ENCODE peak calls at places on chromosomes 13 and 19, in nine cellular contexts. One of them, this sample, is unnamed.

GRCh38 chr13:43363156-43363918 is 340.0 kb downstream of the DNAJC15 start:
- DNase-seq in bronchial epithelial cell: no peak
- DNase-seq in CD8-positive, alpha-beta T cell: no peak
- DNase-seq in keratinocyte: no peak
- DNase-seq in right lobe of liver: no peak
- DNase-seq in AG09309: peak
- DNase-seq in lower leg skin: no peak
- DNase-seq in AG04449: no peak
- DNase-seq in WTC11: no peak
- DNase-seq in this sample: no peak

GRCh38 chr13:37618554-37618953 is 20.0 kb upstream of the POSTN start:
- DNase-seq in bronchial epithelial cell: peak
- DNase-seq in AG04449: peak
- DNase-seq in CD8-positive, alpha-beta T cell: no peak
- DNase-seq in WTC11: no peak
- DNase-seq in keratinocyte: no peak
- DNase-seq in AG09309: peak
- DNase-seq in right lobe of liver: no peak
- DNase-seq in lower leg skin: no peak
- DNase-seq in this sample: no peak

GRCh38 chr13:85255978-85256377 is 543.2 kb downstream of the SLITRK6 start:
- DNase-seq in WTC11: no peak
- DNase-seq in CD8-positive, alpha-beta T cell: no peak
- DNase-seq in bronchial epithelial cell: no peak
- DNase-seq in right lobe of liver: no peak
- DNase-seq in AG04449: no peak
- DNase-seq in keratinocyte: no peak
- DNase-seq in AG09309: no peak
- DNase-seq in lower leg skin: no peak
- DNase-seq in this sample: no peak

GRCh38 chr19:34360354-34360909 is 4.6 kb upstream of the GPI start:
- DNase-seq in CD8-positive, alpha-beta T cell: no peak
- DNase-seq in AG09309: no peak
- DNase-seq in bronchial epithelial cell: no peak
- DNase-seq in keratinocyte: no peak
- DNase-seq in AG04449: no peak
- DNase-seq in WTC11: no peak
- DNase-seq in lower leg skin: no peak
- DNase-seq in right lobe of liver: no peak
- DNase-seq in this sample: no peak

GRCh38 chr13:75368167-75368566 is 113.8 kb downstream of the TBC1D4 start:
- DNase-seq in AG09309: peak
- DNase-seq in CD8-positive, alpha-beta T cell: no peak
- DNase-seq in AG04449: peak
- DNase-seq in keratinocyte: no peak
- DNase-seq in bronchial epithelial cell: peak
- DNase-seq in lower leg skin: no peak
- DNase-seq in right lobe of liver: no peak
- DNase-seq in WTC11: no peak
- DNase-seq in this sample: peak

GRCh38 chr19:55179570-55180484 is at the start of gene SYT5:
- DNase-seq in right lobe of liver: no peak
- DNase-seq in AG04449: no peak
- DNase-seq in CD8-positive, alpha-beta T cell: peak
- DNase-seq in WTC11: peak
- DNase-seq in lower leg skin: no peak
- DNase-seq in bronchial epithelial cell: no peak
- DNase-seq in AG09309: no peak
- DNase-seq in keratinocyte: no peak
- DNase-seq in this sample: no peak

GRCh38 chr13:113947321-113948033 is 26.4 kb downstream of the C13orf46 start:
- DNase-seq in bronchial epithelial cell: peak
- DNase-seq in right lobe of liver: no peak
- DNase-seq in WTC11: peak
- DNase-seq in AG04449: no peak
- DNase-seq in AG09309: no peak
- DNase-seq in CD8-positive, alpha-beta T cell: no peak
- DNase-seq in keratinocyte: no peak
- DNase-seq in lower leg skin: peak
- DNase-seq in this sample: no peak

GRCh38 chr19:35846038-35846668 is 6.2 kb downstream of the NPHS1 start:
- DNase-seq in AG09309: no peak
- DNase-seq in right lobe of liver: no peak
- DNase-seq in keratinocyte: no peak
- DNase-seq in WTC11: peak
- DNase-seq in bronchial epithelial cell: peak
- DNase-seq in lower leg skin: no peak
- DNase-seq in CD8-positive, alpha-beta T cell: no peak
- DNase-seq in AG04449: no peak
- DNase-seq in this sample: no peak

GRCh38 chr13:19606152-19606551 is 27.3 kb upstream of the MPHOSPH8 start:
- DNase-seq in bronchial epithelial cell: peak
- DNase-seq in keratinocyte: peak
- DNase-seq in right lobe of liver: no peak
- DNase-seq in AG09309: no peak
- DNase-seq in CD8-positive, alpha-beta T cell: no peak
- DNase-seq in WTC11: no peak
- DNase-seq in AG04449: no peak
- DNase-seq in lower leg skin: no peak
- DNase-seq in this sample: no peak

GRCh38 chr13:50999641-51000040 is 90.0 kb downstream of the RNASEH2B start:
- DNase-seq in right lobe of liver: no peak
- DNase-seq in CD8-positive, alpha-beta T cell: no peak
- DNase-seq in bronchial epithelial cell: no peak
- DNase-seq in AG04449: no peak
- DNase-seq in WTC11: no peak
- DNase-seq in keratinocyte: no peak
- DNase-seq in AG09309: no peak
- DNase-seq in lower leg skin: no peak
- DNase-seq in this sample: no peak

GRCh38 chr13:102869948-102870676 is 24.3 kb downstream of the ERCC5 start:
- DNase-seq in AG09309: no peak
- DNase-seq in WTC11: no peak
- DNase-seq in AG04449: no peak
- DNase-seq in keratinocyte: no peak
- DNase-seq in CD8-positive, alpha-beta T cell: no peak
- DNase-seq in right lobe of liver: no peak
- DNase-seq in lower leg skin: no peak
- DNase-seq in bronchial epithelial cell: no peak
- DNase-seq in this sample: no peak

GRCh38 chr13:109976206-109976997 is 190.0 kb upstream of the IRS2 start:
- DNase-seq in CD8-positive, alpha-beta T cell: no peak
- DNase-seq in bronchial epithelial cell: no peak
- DNase-seq in WTC11: no peak
- DNase-seq in lower leg skin: no peak
- DNase-seq in right lobe of liver: no peak
- DNase-seq in AG04449: no peak
- DNase-seq in AG09309: no peak
- DNase-seq in keratinocyte: no peak
- DNase-seq in this sample: no peak

GRCh38 chr19:1790054-1790762 is 21.9 kb downstream of the ATP8B3 start:
- DNase-seq in AG09309: no peak
- DNase-seq in right lobe of liver: no peak
- DNase-seq in lower leg skin: no peak
- DNase-seq in keratinocyte: no peak
- DNase-seq in CD8-positive, alpha-beta T cell: no peak
- DNase-seq in bronchial epithelial cell: no peak
- DNase-seq in WTC11: no peak
- DNase-seq in AG04449: no peak
- DNase-seq in this sample: no peak

GRCh38 chr13:94232161-94232560 is 247.3 kb downstream of the DCT start:
- DNase-seq in WTC11: no peak
- DNase-seq in keratinocyte: no peak
- DNase-seq in lower leg skin: no peak
- DNase-seq in AG09309: no peak
- DNase-seq in right lobe of liver: no peak
- DNase-seq in CD8-positive, alpha-beta T cell: no peak
- DNase-seq in AG04449: no peak
- DNase-seq in bronchial epithelial cell: no peak
- DNase-seq in this sample: no peak

GRCh38 chr19:38130399-38130798 is 93.6 kb downstream of the DPF1 start:
- DNase-seq in AG09309: no peak
- DNase-seq in WTC11: no peak
- DNase-seq in keratinocyte: no peak
- DNase-seq in CD8-positive, alpha-beta T cell: no peak
- DNase-seq in right lobe of liver: no peak
- DNase-seq in bronchial epithelial cell: no peak
- DNase-seq in lower leg skin: no peak
- DNase-seq in AG04449: no peak
- DNase-seq in this sample: no peak

GRCh38 chr19:49541914-49542313 is 14.1 kb downstream of the RCN3 start:
- DNase-seq in AG09309: no peak
- DNase-seq in AG04449: no peak
- DNase-seq in keratinocyte: no peak
- DNase-seq in bronchial epithelial cell: no peak
- DNase-seq in WTC11: no peak
- DNase-seq in CD8-positive, alpha-beta T cell: no peak
- DNase-seq in lower leg skin: no peak
- DNase-seq in right lobe of liver: no peak
- DNase-seq in this sample: no peak
- TF ChIP-seq CTCF in AG09309: no peak
- TF ChIP-seq CTCF in AG04449: no peak
- TF ChIP-seq CTCF in keratinocyte: no peak
- TF ChIP-seq CTCF in bronchial epithelial cell: no peak
- TF ChIP-seq CTCF in WTC11: no peak
- TF ChIP-seq CTCF in CD8-positive, alpha-beta T cell: no peak
- TF ChIP-seq CTCF in lower leg skin: no peak
- TF ChIP-seq CTCF in right lobe of liver: no peak
- TF ChIP-seq CTCF in this sample: no peak

GRCh38 chr19:18831524-18832330 is at the start of gene UPF1:
- DNase-seq in keratinocyte: peak
- DNase-seq in WTC11: peak
- DNase-seq in CD8-positive, alpha-beta T cell: peak
- DNase-seq in bronchial epithelial cell: peak
- DNase-seq in right lobe of liver: peak
- DNase-seq in lower leg skin: peak
- DNase-seq in AG09309: no peak
- DNase-seq in AG04449: no peak
- DNase-seq in this sample: no peak
- TF ChIP-seq CTCF in keratinocyte: no peak
- TF ChIP-seq CTCF in WTC11: no peak
- TF ChIP-seq CTCF in CD8-positive, alpha-beta T cell: no peak
- TF ChIP-seq CTCF in bronchial epithelial cell: peak
- TF ChIP-seq CTCF in right lobe of liver: no peak
- TF ChIP-seq CTCF in lower leg skin: no peak
- TF ChIP-seq CTCF in AG09309: no peak
- TF ChIP-seq CTCF in AG04449: no peak
- TF ChIP-seq CTCF in this sample: no peak

GRCh38 chr19:47848425-47848824 is 10.6 kb upstream of the TPRX2 start:
- DNase-seq in CD8-positive, alpha-beta T cell: no peak
- DNase-seq in WTC11: no peak
- DNase-seq in lower leg skin: no peak
- DNase-seq in right lobe of liver: no peak
- DNase-seq in AG09309: no peak
- DNase-seq in AG04449: no peak
- DNase-seq in bronchial epithelial cell: no peak
- DNase-seq in keratinocyte: no peak
- DNase-seq in this sample: no peak

GRCh38 chr19:47853003-47853402 is 6.0 kb upstream of the TPRX2 start:
- DNase-seq in bronchial epithelial cell: no peak
- DNase-seq in keratinocyte: no peak
- DNase-seq in WTC11: no peak
- DNase-seq in AG09309: no peak
- DNase-seq in AG04449: no peak
- DNase-seq in CD8-positive, alpha-beta T cell: no peak
- DNase-seq in right lobe of liver: no peak
- DNase-seq in lower leg skin: no peak
- DNase-seq in this sample: no peak

GRCh38 chr19:47854459-47854858 is 4.6 kb upstream of the TPRX2 start:
- DNase-seq in AG09309: no peak
- DNase-seq in lower leg skin: no peak
- DNase-seq in keratinocyte: no peak
- DNase-seq in AG04449: no peak
- DNase-seq in bronchial epithelial cell: no peak
- DNase-seq in right lobe of liver: no peak
- DNase-seq in CD8-positive, alpha-beta T cell: no peak
- DNase-seq in WTC11: no peak
- DNase-seq in this sample: no peak

DNA sequence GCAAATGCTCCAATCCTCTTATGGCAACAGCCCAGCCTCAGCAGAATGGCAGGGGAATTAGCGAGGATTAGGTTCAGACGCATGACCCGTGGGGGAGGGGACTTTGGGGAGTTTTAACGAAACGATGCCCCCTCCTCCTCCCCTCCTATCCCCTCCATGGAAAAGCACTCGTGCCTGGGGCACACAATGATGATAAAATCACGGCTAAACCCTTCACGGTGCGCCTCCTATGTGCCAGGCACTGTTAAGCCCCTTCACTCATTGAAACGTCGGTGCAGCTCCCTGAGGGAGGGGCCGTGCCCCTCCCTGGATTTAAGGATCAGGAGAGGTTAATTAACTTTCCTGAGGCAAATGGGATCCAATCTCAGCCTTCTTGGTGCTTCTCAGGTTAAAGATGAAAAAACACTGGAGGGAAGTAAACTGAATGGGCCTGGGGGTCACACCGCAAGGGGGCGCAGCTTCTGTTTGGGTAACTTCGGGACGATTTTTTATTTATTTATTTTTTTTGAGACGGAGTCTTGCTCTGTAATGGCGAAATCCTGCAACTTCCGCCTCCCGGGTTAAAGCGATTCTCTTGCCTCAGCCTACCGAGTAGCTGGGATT is 10.1 kb upstream of the TPRX2 start:
- DNase-seq in CD8-positive, alpha-beta T cell: peak
- DNase-seq in AG09309: no peak
- DNase-seq in AG04449: no peak
- DNase-seq in bronchial epithelial cell: no peak
- DNase-seq in right lobe of liver: no peak
- DNase-seq in keratinocyte: no peak
- DNase-seq in lower leg skin: no peak
- DNase-seq in WTC11: peak
- DNase-seq in this sample: no peak
- TF ChIP-seq CTCF in CD8-positive, alpha-beta T cell: peak
- TF ChIP-seq CTCF in AG09309: peak
- TF ChIP-seq CTCF in AG04449: peak
- TF ChIP-seq CTCF in bronchial epithelial cell: peak
- TF ChIP-seq CTCF in right lobe of liver: peak
- TF ChIP-seq CTCF in keratinocyte: peak
- TF ChIP-seq CTCF in lower leg skin: no peak
- TF ChIP-seq CTCF in WTC11: peak
- TF ChIP-seq CTCF in this sample: peak

DNA sequence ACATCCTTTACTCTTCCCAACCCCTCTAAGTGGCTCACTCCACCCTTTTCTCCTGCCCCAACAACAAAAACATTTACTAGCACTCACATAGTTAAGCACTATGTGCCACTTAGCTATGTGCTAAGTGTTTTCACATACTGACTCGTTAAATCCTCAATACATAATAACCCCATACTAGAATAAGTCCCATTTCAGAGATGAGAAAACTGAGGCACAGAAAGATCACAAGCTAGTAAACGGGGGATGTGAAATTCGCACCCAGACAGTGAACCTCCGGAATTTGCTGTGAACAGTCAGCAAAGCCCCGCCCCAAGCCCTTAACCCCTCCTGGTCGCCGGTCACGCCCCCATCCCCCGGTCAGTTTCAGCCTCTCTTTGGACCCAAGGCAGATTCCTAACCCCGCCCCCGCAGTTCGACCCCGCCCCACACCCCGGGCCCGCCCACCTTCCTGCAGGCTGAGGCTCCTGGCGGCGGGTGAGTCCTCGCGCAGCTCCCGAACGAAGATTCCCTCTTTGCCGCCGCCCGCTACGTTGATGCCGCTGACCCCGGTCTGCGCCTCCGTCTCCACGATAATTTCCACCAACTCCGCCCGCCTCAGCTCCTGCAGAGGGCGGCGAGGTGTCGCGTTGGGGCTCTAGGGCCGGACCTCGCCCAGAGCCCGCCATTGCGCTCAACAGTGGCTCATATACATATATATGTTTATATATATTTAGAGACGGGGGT is 9.8 kb downstream of the PRX start:
- DNase-seq in AG04449: peak
- DNase-seq in right lobe of liver: peak
- DNase-seq in WTC11: peak
- DNase-seq in bronchial epithelial cell: peak
- DNase-seq in lower leg skin: peak
- DNase-seq in CD8-positive, alpha-beta T cell: peak
- DNase-seq in keratinocyte: peak
- DNase-seq in AG09309: peak
- DNase-seq in this sample: no peak
- TF ChIP-seq CTCF in AG04449: no peak
- TF ChIP-seq CTCF in right lobe of liver: no peak
- TF ChIP-seq CTCF in WTC11: no peak
- TF ChIP-seq CTCF in bronchial epithelial cell: peak
- TF ChIP-seq CTCF in lower leg skin: no peak
- TF ChIP-seq CTCF in CD8-positive, alpha-beta T cell: no peak
- TF ChIP-seq CTCF in keratinocyte: no peak
- TF ChIP-seq CTCF in AG09309: no peak
- TF ChIP-seq CTCF in this sample: no peak